ENCODE peak calls at places on chromosomes 4 and X, in ten cellular contexts. N is suprapubic skin; X is GM12865; L is GM12891; R is stimulated activated CD8-positive, alpha-beta memory T cell treated with anti-CD3 and anti-CD28 coated beads, Interleukin-7, amount 100 ng/mL, for 48 hours; T is ecto neural progenitor cell; B is NT2/D1; J is Right ventricle myocardium inferior; P is adrenal gland; M is germinal center. O is an unnamed sample.

GRCh38 chrX:122512561-122513072 is 671.5 kb upstream of the GRIA3 start:
- DNase-seq in J (peak; percentile 30), L (no peak), B (no peak), P (no peak), T (no peak), R (no peak), X (no peak), N (no peak), M (no peak), O (no peak)

GRCh38 chr4:176376032-176376614 is 56.4 kb downstream of the SPCS3 start:
- DNase-seq in J (no peak), P (no peak), N (no peak), T (no peak), M (peak; percentile 8), L (no peak), B (no peak), R (no peak), X (peak; percentile 12), O (no peak)

GRCh38 chrX:132031867-132032266 is 8.8 kb downstream of the STK26 start:
- DNase-seq in X (no peak), R (no peak), B (no peak), M (no peak), N (no peak), J (no peak), P (no peak), L (no peak), T (no peak), O (no peak)

GRCh38 chr4:38131371-38132139 is 171.4 kb downstream of the PTTG2 start:
- DNase-seq in R (peak; percentile 50), L (no peak), P (peak; percentile 46), T (peak; percentile 68), J (no peak), M (no peak), N (no peak), X (peak; percentile 91), B (peak; percentile 49), O (no peak)

GRCh38 chr4:7733201-7733600 is 206.5 kb downstream of the AFAP1 start:
- DNase-seq in L (no peak), M (no peak), P (no peak), R (no peak), J (no peak), N (no peak), X (no peak), T (no peak), B (no peak), O (no peak)

GRCh38 chr4:73661646-73662119 is 41.4 kb upstream of the RASSF6 start:
- DNase-seq in L (no peak), N (no peak), P (no peak), R (no peak), B (no peak), M (no peak), T (no peak), X (no peak), J (no peak), O (no peak)

GRCh38 chr4:185096032-185096653 is 46.9 kb upstream of the SLC25A4 start:
- DNase-seq in X (peak; percentile 51), R (no peak), T (no peak), M (peak; percentile 14), P (peak; percentile 50), J (no peak), B (no peak), N (no peak), L (no peak), O (peak; percentile 18)

GRCh38 chr4:77862478-77863216 is at the start of gene MRPL1:
- DNase-seq in L (peak; percentile 37), B (peak; percentile 74), N (peak; percentile 95), J (peak; percentile 93), X (peak; percentile 96), P (peak; percentile 93), T (peak; percentile 86), M (peak; percentile 80), R (peak; percentile 62), O (peak; percentile 40)

GRCh38 chr4:145132521-145133098 is 34.5 kb downstream of the ABCE1 start:
- DNase-seq in T (no peak), L (no peak), N (no peak), J (no peak), B (no peak), X (peak; percentile 79), R (no peak), M (peak; percentile 27), P (peak; percentile 9), O (no peak)

GRCh38 chr4:86117781-86118302 is 242.0 kb downstream of the MAPK10 start:
- DNase-seq in J (no peak), T (no peak), P (peak; percentile 31), M (no peak), R (no peak), N (no peak), B (no peak), X (no peak), L (no peak), O (no peak)

GRCh38 chrX:72029473-72030411 is 102.0 kb downstream of the RTL5 start:
- DNase-seq in N (no peak), R (no peak), J (no peak), B (no peak), X (no peak), P (peak; percentile 48), T (peak; percentile 51), M (no peak), L (no peak), O (no peak)

GRCh38 chrX:96379951-96380350 is 304.7 kb upstream of the DIAPH2 start:
- DNase-seq in X (no peak), L (no peak), T (no peak), R (no peak), M (no peak), B (no peak), P (no peak), N (no peak), J (no peak), O (no peak)

GRCh38 chrX:74593593-74593992 is 20.8 kb downstream of the RLIM start:
- DNase-seq in R (no peak), M (no peak), P (no peak), X (no peak), T (no peak), L (no peak), N (no peak), B (no peak), J (no peak), O (no peak)

GRCh38 chrX:78658851-78659744 is at the start of gene RTL3:
- DNase-seq in R (no peak), L (no peak), T (no peak), B (no peak), X (peak; percentile 38), J (no peak), M (no peak), P (no peak), N (no peak), O (no peak)

GRCh38 chr4:62912531-62912930 is 1496.7 kb downstream of the TECRL start:
- DNase-seq in M (no peak), B (no peak), R (no peak), T (no peak), X (no peak), J (no peak), N (no peak), L (no peak), P (no peak), O (no peak)

GRCh38 chr4:76591992-76592391 is 157.0 kb downstream of the SHROOM3 start:
- DNase-seq in J (no peak), L (no peak), P (no peak), N (no peak), T (no peak), R (no peak), M (no peak), X (no peak), B (no peak), O (no peak)

GRCh38 chrX:150165776-150166610 is 197.1 kb upstream of the MAMLD1 start:
- DNase-seq in L (no peak), R (no peak), J (no peak), T (no peak), P (no peak), M (no peak), B (no peak), N (no peak), X (no peak), O (no peak)

GRCh38 chr4:136637071-136637777 is 895.1 kb downstream of the PCDH18 start:
- DNase-seq in R (no peak), J (no peak), T (peak; percentile 58), M (no peak), L (peak; percentile 2), B (peak; percentile 16), X (peak; percentile 30), P (no peak), N (no peak), O (no peak)

GRCh38 chr4:48602763-48603162 is 112.7 kb downstream of the ZAR1 start:
- DNase-seq in J (no peak), R (no peak), T (no peak), X (no peak), M (no peak), B (no peak), L (no peak), P (no peak), N (no peak), O (no peak)

GRCh38 chr4:8759987-8760386 is 111.7 kb downstream of the HMX1 start:
- DNase-seq in T (no peak), J (peak; percentile 8), L (no peak), M (no peak), X (no peak), R (no peak), P (no peak), N (peak; percentile 20), B (no peak), O (no peak)

GRCh38 chr4:153448003-153448731 is 18.0 kb upstream of the TMEM131L start:
- DNase-seq in M (no peak), T (no peak), N (no peak), P (no peak), X (no peak), J (no peak), R (no peak), B (no peak), L (no peak), O (no peak)

GRCh38 chr4:27913738-27914137 is 1053.1 kb downstream of the STIM2 start:
- DNase-seq in L (no peak), B (no peak), J (no peak), N (no peak), M (no peak), T (no peak), R (no peak), P (no peak), X (no peak), O (no peak)

GRCh38 chr4:11898796-11899195 is 470.1 kb upstream of the HS3ST1 start:
- DNase-seq in N (no peak), T (no peak), M (no peak), X (no peak), P (no peak), R (no peak), L (no peak), B (no peak), J (no peak), O (no peak)

GRCh38 chrX:54786972-54787371 is 11.1 kb downstream of the ITIH6 start:
- DNase-seq in R (no peak), L (peak; percentile 15), T (peak; percentile 34), P (no peak), J (no peak), M (peak; percentile 2), B (no peak), N (no peak), X (peak; percentile 36), O (no peak)

GRCh38 chr4:126772662-126773061 is 860.1 kb upstream of the INTU start:
- DNase-seq in J (no peak), N (no peak), L (no peak), R (no peak), P (no peak), X (no peak), B (no peak), T (no peak), M (no peak), O (no peak)

O was measured in GM19239.